ENCODE peak calls at places on chromosomes 13 and 19, in ten cellular contexts. I, R, L, B, W, E, J, S, X and Q are unnamed samples.

GRCh38 chr19:1255186-1256161 is 7.1 kb downstream of the MIDN start:
- DNase-seq in I (no peak), R (no peak), L (peak; percentile 21), B (peak; percentile 89), W (no peak), E (no peak), J (no peak), S (no peak), X (no peak), Q (no peak)

GRCh38 chr13:106357198-106357597 is 178.3 kb downstream of the EFNB2 start:
- DNase-seq in I (peak; percentile 45), R (no peak), L (no peak), B (no peak), W (no peak), E (no peak), J (no peak), S (no peak), X (no peak), Q (no peak)

GRCh38 chr19:35041548-35042055 is at the start of gene HPN:
- DNase-seq in I (no peak), R (peak; percentile 66), L (no peak), B (no peak), W (no peak), E (no peak), J (no peak), S (no peak), X (peak; percentile 28), Q (no peak)

GRCh38 chr13:42214445-42214844 is 57.5 kb upstream of the AKAP11 start:
- DNase-seq in I (no peak), R (no peak), L (no peak), B (no peak), W (no peak), E (no peak), J (no peak), S (no peak), X (no peak), Q (no peak)

GRCh38 chr19:7830272-7830771 is 304 bp downstream of the EVI5L start:
- DNase-seq in I (no peak), R (no peak), L (peak; percentile 44), B (no peak), W (no peak), E (no peak), J (no peak), S (no peak), X (no peak), Q (no peak)

GRCh38 chr13:99996177-99996705 is 14.7 kb downstream of the ZIC2 start:
- DNase-seq in I (no peak), R (no peak), L (no peak), B (no peak), W (no peak), E (no peak), J (peak; percentile 77), S (no peak), X (no peak), Q (no peak)

GRCh38 chr13:21402586-21403307 is 56.4 kb downstream of the ZDHHC20 start:
- DNase-seq in I (peak; percentile 18), R (no peak), L (no peak), B (no peak), W (no peak), E (no peak), J (no peak), S (no peak), X (peak; percentile 66), Q (no peak)

GRCh38 chr13:70253834-70254233 is 145.6 kb upstream of the KLHL1 start:
- DNase-seq in I (no peak), R (no peak), L (no peak), B (no peak), W (no peak), E (no peak), J (peak; percentile 75), S (no peak), X (no peak), Q (peak; percentile 14)

GRCh38 chr13:51687928-51688714 is 103.9 kb downstream of the WDFY2 start:
- DNase-seq in I (no peak), R (no peak), L (no peak), B (no peak), W (no peak), E (no peak), J (no peak), S (no peak), X (no peak), Q (no peak)

GRCh38 chr13:35086667-35087066 is 144.6 kb downstream of the NBEA start:
- DNase-seq in I (no peak), R (no peak), L (no peak), B (no peak), W (no peak), E (no peak), J (no peak), S (no peak), X (peak; percentile 46), Q (no peak)

GRCh38 chr19:13420780-13421179 is 85.5 kb downstream of the CACNA1A start:
- DNase-seq in I (no peak), R (no peak), L (no peak), B (no peak), W (no peak), E (no peak), J (no peak), S (no peak), X (no peak), Q (no peak)

GRCh38 chr19:38319421-38320258 is at the start of gene KCNK6:
- DNase-seq in I (peak; percentile 51), R (no peak), L (peak; percentile 86), B (peak; percentile 35), W (no peak), E (peak; percentile 26), J (no peak), S (no peak), X (peak; percentile 66), Q (no peak)

GRCh38 chr13:86692291-86692690 is 893.1 kb upstream of the SLITRK6 start:
- DNase-seq in I (no peak), R (no peak), L (no peak), B (no peak), W (no peak), E (no peak), J (no peak), S (no peak), X (no peak), Q (no peak)

GRCh38 chr19:12995596-12996541 is 594 bp downstream of the NFIX start:
- DNase-seq in I (peak; percentile 58), R (no peak), L (no peak), B (no peak), W (no peak), E (no peak), J (no peak), S (no peak), X (peak; percentile 42), Q (no peak)

GRCh38 chr13:83716121-83716520 is 166.2 kb downstream of the SLITRK1 start:
- DNase-seq in I (no peak), R (no peak), L (no peak), B (no peak), W (no peak), E (no peak), J (no peak), S (no peak), X (no peak), Q (no peak)